ENCODE peak calls at places on chromosomes 5 and 9, in seven cellular contexts. Q, Y, S, P, N, R and T are unnamed samples.

GRCh38 chr5:71456362-71456743 is 902 bp downstream of the BDP1 start:
- DNase-seq in Q (no peak), R (no peak), S (no peak), Y (no peak), N (no peak), P (peak; percentile 5), T (no peak)

GRCh38 chr5:176738851-176739250 is 71.5 kb upstream of the UNC5A start:
- DNase-seq in R (no peak), Q (no peak), N (no peak), S (no peak), P (no peak), Y (no peak), T (no peak)

GRCh38 chr9:128554155-128554862 is 1.9 kb downstream of the SPTAN1 start:
- DNase-seq in P (peak; percentile 87), Y (peak; percentile 40), S (peak; percentile 85), Q (no peak), R (peak; percentile 93), N (peak; percentile 62), T (peak; percentile 5)

GRCh38 chr9:134424818-134425217 is 98.6 kb downstream of the RXRA start:
- DNase-seq in P (no peak), R (no peak), Q (no peak), S (no peak), Y (no peak), N (no peak), T (no peak)

GRCh38 chr9:89466451-89467277 is 31.2 kb downstream of the SEMA4D start:
- DNase-seq in N (no peak), R (no peak), S (no peak), Q (no peak), Y (no peak), P (no peak), T (no peak)

GRCh38 chr5:91182763-91183162 is 200.4 kb downstream of the ARRDC3 start:
- DNase-seq in Y (no peak), P (peak; percentile 82), Q (no peak), N (peak; percentile 13), R (peak; percentile 70), S (no peak), T (no peak)

GRCh38 chr5:136053336-136054121 is 24.7 kb downstream of the TGFBI start:
- DNase-seq in N (no peak), R (peak; percentile 94), P (peak; percentile 98), Q (no peak), S (peak; percentile 94), Y (no peak), T (no peak)

GRCh38 chr5:9954869-9955268 is 294.8 kb downstream of the ATPSCKMT start:
- DNase-seq in P (no peak), S (no peak), R (peak; percentile 5), Q (no peak), N (no peak), Y (no peak), T (no peak)

GRCh38 chr5:16565118-16565517 is 51.7 kb downstream of the RETREG1 start:
- DNase-seq in P (no peak), N (no peak), R (no peak), S (no peak), Y (no peak), Q (no peak), T (no peak)

GRCh38 chr5:167050568-167051214 is 1240.8 kb upstream of the WWC1 start:
- DNase-seq in R (peak; percentile 20), Q (no peak), P (peak; percentile 71), S (no peak), N (no peak), Y (no peak), T (no peak)

GRCh38 chr9:74078647-74079046 is 418.5 kb upstream of the RORB start:
- DNase-seq in S (peak; percentile 84), Q (no peak), Y (no peak), R (peak; percentile 1), P (peak; percentile 58), N (no peak), T (no peak)

GRCh38 chr5:116532762-116533525 is 41.7 kb downstream of the SEMA6A start:
- DNase-seq in N (no peak), S (no peak), Q (no peak), R (no peak), Y (peak; percentile 17), P (no peak), T (no peak)

GRCh38 chr5:158485604-158486081 is 614.1 kb downstream of the EBF1 start:
- DNase-seq in P (peak; percentile 69), Q (no peak), S (no peak), N (no peak), Y (no peak), R (peak; percentile 60), T (no peak)

GRCh38 chr5:130720355-130720754 is 444.7 kb downstream of the HINT1 start:
- DNase-seq in N (peak; percentile 12), S (peak; percentile 71), R (peak; percentile 37), P (peak; percentile 64), Q (no peak), Y (no peak), T (no peak)

DNA sequence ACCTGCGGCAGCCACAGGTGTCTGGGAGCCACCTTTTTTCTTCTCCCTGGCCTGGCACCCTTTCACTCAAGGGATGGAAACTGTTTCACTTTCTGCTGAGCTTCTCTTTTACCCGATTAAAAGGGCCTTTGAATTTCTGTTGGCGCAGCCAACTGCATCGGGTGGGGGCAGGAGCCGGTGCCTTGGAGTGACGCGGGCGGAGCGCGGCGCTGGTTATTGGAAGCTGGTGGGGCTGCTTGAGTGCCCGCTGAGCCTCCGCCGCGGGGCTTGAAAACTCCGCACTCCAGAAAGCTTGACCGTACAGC is 52.0 kb upstream of the TJP2 start:
- DNase-seq in Q (peak; percentile 55), P (peak; percentile 49), R (peak; percentile 77), Y (peak; percentile 70), S (peak; percentile 77), N (no peak), T (peak; percentile 37)
- TF ChIP-seq CTCF in Q (no peak), P (no peak), R (no peak), Y (no peak), S (no peak), N (no peak), T (peak; percentile 18)

DNA sequence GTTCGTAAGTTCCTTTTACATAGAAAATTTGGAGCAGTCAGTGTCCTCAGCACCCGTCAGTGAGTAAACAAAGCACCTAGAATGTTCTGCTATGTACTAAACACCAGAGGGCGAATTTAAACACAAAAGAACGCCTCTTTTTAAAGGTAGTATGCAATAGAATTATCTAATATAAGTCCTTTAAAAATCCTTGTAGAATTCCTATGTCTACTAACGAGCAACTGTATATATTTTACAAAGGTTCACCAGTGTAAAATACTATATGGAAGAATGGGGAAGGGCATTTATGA is 499 bp upstream of the TMEM232 start:
- DNase-seq in N (peak; percentile 4), S (no peak), P (peak; percentile 15), R (no peak), Q (no peak), Y (no peak), T (no peak)
- TF ChIP-seq CTCF in N (peak; percentile 33), S (peak; percentile 16), P (peak; percentile 23), R (peak; percentile 5), Q (no peak), Y (no peak), T (peak; percentile 48)

GRCh38 chr5:150302301-150303069 is at the start of gene ARSI:
- DNase-seq in S (peak; percentile 50), R (peak; percentile 22), Q (no peak), N (no peak), Y (peak; percentile 30), P (peak; percentile 68), T (no peak)
- TF ChIP-seq CTCF in S (peak; percentile 11), R (peak; percentile 4), Q (no peak), N (no peak), Y (no peak), P (no peak), T (peak; percentile 33)

DNA sequence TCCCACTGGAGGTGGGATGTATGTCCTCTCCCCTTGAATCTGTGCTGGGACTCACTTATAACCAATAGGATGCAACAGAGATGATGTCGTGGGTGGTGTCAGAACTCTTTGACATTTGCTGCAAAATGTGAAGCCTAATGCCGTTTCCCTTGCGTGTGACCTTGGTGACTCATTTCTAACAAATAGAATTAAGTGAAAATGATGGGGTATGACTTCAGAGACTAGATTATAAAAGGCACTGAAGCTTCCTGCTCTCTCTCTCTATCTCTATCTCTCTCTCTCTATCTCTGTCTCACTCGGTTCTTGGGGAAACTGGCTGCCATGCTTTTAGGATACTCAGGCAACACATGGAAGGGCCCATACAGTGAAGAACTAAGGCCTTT is 126.2 kb upstream of the STC2 start:
- DNase-seq in R (peak; percentile 91), Y (no peak), P (peak; percentile 85), Q (no peak), N (no peak), S (peak; percentile 66), T (no peak)
- TF ChIP-seq CTCF in R (no peak), Y (no peak), P (no peak), Q (no peak), N (no peak), S (no peak), T (no peak)

DNA sequence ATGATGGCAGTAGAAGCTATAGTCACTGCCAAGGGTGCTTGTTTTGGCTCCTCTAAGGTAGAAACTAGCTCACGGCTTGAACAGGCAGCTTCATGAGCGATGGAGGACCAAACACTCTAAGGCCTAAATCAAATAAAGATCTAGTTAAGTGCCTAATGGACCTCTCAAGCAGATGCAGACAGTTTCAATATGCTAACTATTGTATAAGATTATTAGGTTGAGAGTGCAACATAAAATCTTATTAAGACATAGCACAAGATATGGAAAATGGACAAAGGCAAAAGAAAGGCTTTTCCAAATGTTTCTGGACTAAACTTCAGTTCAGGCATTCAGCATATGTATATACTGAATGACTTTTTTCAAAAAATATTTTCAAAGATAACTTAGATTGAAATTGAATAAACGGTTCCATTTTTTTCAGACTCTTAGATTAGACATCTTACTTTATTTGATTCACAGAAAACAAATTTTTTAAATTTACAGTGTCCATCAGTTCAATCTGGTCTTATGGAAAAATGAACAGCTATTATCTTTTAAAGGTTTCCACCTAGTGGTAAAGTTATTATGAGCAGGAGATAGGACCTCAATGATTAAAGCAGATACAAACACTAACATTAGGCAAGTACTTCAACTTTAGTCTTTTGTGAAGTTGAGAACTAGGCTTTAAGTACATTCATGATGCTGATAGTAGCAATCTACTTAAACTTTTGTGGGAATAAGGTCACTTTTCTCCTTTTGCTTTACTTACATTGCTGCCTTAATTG is 1167.7 kb downstream of the MAT2B start:
- DNase-seq in P (peak; percentile 7), N (no peak), Q (no peak), R (peak; percentile 32), Y (no peak), S (peak; percentile 18), T (no peak)
- TF ChIP-seq CTCF in P (peak; percentile 18), N (peak; percentile 65), Q (peak; percentile 37), R (peak; percentile 29), Y (no peak), S (peak; percentile 34), T (peak; percentile 58)